ENCODE peak calls at places on chromosomes 6 and 20, in ten cellular contexts. O is ELR, K is T-helper 9 cell, R is M059J, D is tibial artery, N is GM23338, W is dermis microvascular lymphatic vessel endothelial cell, C is A172, H is H54, P is occipital lobe. Y is an unnamed sample.

GRCh38 chr6:146915671-146916127 is 288.5 kb upstream of the STXBP5 start:
- DNase-seq in O (peak; percentile 88), K (no peak), R (peak; percentile 79), D (no peak), N (no peak), W (no peak), C (peak; percentile 46), H (no peak), P (no peak), Y (no peak)

GRCh38 chr20:39795401-39796272 is 833.5 kb downstream of the DHX35 start:
- DNase-seq in O (peak; percentile 25), K (no peak), R (peak; percentile 81), D (peak; percentile 38), N (no peak), W (no peak), C (peak; percentile 11), H (no peak), P (no peak), Y (no peak)

GRCh38 chr20:61734733-61735502 is 330.8 kb downstream of the TAF4 start:
- DNase-seq in O (no peak), K (no peak), R (no peak), D (no peak), N (no peak), W (no peak), C (no peak), H (no peak), P (no peak), Y (no peak)

GRCh38 chr6:45930419-45931059 is 85.1 kb downstream of the CLIC5 start:
- DNase-seq in O (peak; percentile 65), K (peak; percentile 45), R (peak; percentile 74), D (peak; percentile 70), N (peak; percentile 73), W (peak; percentile 27), C (peak; percentile 52), H (peak; percentile 72), P (peak; percentile 28), Y (peak; percentile 74)

GRCh38 chr20:8033447-8033846 is 13.9 kb upstream of the TMX4 start:
- DNase-seq in O (no peak), K (no peak), R (no peak), D (no peak), N (no peak), W (no peak), C (no peak), H (no peak), P (no peak), Y (no peak)

GRCh38 chr6:108463789-108464188 is 96.9 kb upstream of the FOXO3 start:
- DNase-seq in O (no peak), K (no peak), R (no peak), D (no peak), N (no peak), W (peak; percentile 56), C (no peak), H (no peak), P (no peak), Y (no peak)

GRCh38 chr20:610130-611046 is at the start of gene TCF15:
- DNase-seq in O (no peak), K (no peak), R (no peak), D (no peak), N (peak; percentile 85), W (peak; percentile 30), C (no peak), H (no peak), P (no peak), Y (no peak)

GRCh38 chr6:84547341-84547794 is 217.0 kb downstream of the TBX18 start:
- DNase-seq in O (no peak), K (no peak), R (peak; percentile 57), D (no peak), N (no peak), W (no peak), C (peak; percentile 83), H (no peak), P (no peak), Y (no peak)